ENCODE peak calls at places on chromosome 3, in six cellular contexts. T, J, N, U, D and A are unnamed samples.
A peak's percentile ranks its signal among the peaks of the same experiment; 100 is the strongest.

GRCh38 chr3:183698318-183698731 is 728 bp downstream of the YEATS2 start:
- DNase-seq in T (no peak), J (peak; percentile 67), N (no peak), U (no peak), D (peak; percentile 34), A (no peak)

GRCh38 chr3:1848935-1849334 is 249.7 kb upstream of the CNTN4 start:
- DNase-seq in T (no peak), J (no peak), N (no peak), U (no peak), D (peak; percentile 48), A (no peak)

GRCh38 chr3:107272471-107272870 is 104.8 kb upstream of the CCDC54 start:
- DNase-seq in T (no peak), J (no peak), N (no peak), U (no peak), D (peak; percentile 52), A (no peak)

GRCh38 chr3:159804726-159805410 is 183.8 kb upstream of the IL12A start:
- DNase-seq in T (no peak), J (no peak), N (peak; percentile 65), U (peak; percentile 83), D (peak; percentile 82), A (no peak)

GRCh38 chr3:52636673-52637072 is 49.0 kb downstream of the PBRM1 start:
- DNase-seq in T (no peak), J (no peak), N (no peak), U (no peak), D (peak; percentile 83), A (no peak)

GRCh38 chr3:193805448-193805847 is 212.4 kb downstream of the OPA1 start:
- DNase-seq in T (no peak), J (peak; percentile 78), N (peak; percentile 52), U (no peak), D (peak; percentile 98), A (no peak)

GRCh38 chr3:141920701-141921100 is 44.3 kb downstream of the ATP1B3 start:
- DNase-seq in T (no peak), J (no peak), N (no peak), U (no peak), D (no peak), A (no peak)

GRCh38 chr3:134852893-134853351 is 57.9 kb downstream of the EPHB1 start:
- DNase-seq in T (no peak), J (no peak), N (no peak), U (no peak), D (no peak), A (no peak)

GRCh38 chr3:178588593-178588992 is 52.4 kb downstream of the KCNMB2 start:
- DNase-seq in T (no peak), J (no peak), N (no peak), U (no peak), D (no peak), A (no peak)

DNA sequence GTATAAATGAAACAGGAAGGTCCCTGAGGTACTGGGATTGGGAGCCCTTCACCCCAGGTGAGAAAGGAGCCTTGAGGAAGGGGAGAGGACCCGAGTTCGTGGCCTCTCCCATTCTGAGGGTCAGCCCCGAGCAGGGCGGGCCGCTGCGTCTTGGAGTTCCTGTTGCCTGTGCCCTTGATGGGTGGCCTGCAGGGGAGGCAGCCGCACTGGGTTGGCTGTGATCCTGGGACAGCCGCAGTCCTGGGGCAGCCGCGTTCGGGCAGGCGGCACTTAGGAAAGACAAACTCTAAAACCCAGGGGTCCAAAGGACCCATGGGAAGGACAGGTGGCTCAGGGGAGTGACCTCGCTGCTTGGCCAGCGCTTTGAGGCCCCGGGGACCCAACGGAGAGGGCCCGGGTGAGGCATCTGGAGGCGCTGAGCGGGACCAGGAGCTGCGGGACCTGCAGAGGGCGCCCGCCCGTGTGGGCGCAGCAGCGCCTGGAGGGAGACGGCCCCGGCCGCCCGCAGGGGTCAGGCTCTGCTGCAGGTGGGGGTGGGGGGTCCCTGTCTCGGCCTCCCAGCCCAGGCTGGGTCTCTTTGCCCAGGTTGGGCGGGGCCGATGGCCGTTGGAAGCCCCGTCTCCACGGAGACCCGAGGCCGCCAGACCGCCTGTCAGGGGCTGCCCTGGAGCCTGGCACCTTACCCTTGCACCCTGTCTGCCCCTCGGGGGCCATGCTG is 65.1 kb downstream of the HMCES start:
- DNase-seq in T (no peak), J (peak; percentile 63), N (no peak), U (no peak), D (no peak), A (no peak)
- H3K4me3 ChIP-seq in T (peak overlapping the region; percentile 12), J (peak overlapping the region; percentile 38), N (no peak overlapping the region), U (peak overlapping the region; percentile 40), D (no peak overlapping the region), A (peak overlapping the region; percentile 6)

DNA sequence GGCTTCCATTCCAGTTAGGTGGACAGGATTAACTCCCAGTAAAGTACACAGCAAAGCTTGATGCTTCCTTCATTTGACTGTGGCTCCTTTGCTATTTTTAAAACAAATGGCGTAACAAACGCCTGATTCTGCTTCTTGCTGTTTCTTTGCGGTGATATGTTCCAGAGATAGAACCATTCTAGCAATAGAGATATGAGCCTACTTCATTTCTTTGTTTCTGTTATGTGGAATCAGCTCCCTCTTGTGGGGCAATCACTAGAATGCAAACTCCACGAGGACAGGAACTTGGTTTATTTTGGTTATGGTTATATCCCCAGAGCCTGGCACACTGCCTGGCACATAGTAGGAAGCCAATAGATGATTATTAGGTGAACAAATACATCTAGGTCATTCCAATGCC is 122.6 kb upstream of the SLC6A11 start:
- DNase-seq in T (no peak), J (no peak), N (no peak), U (no peak), D (peak; percentile 8), A (no peak)
- TF ChIP-seq CTCF in T (peak; percentile 20), J (no peak), N (peak; percentile 3), U (no peak), D (no peak), A (no peak)

GRCh38 chr3:45793482-45794176 is 2.7 kb downstream of the SLC6A20 start:
- DNase-seq in T (no peak), J (no peak), N (no peak), U (no peak), D (peak; percentile 29), A (no peak)

GRCh38 chr3:45795882-45796765 is at the start of gene SLC6A20:
- DNase-seq in T (no peak), J (no peak), N (no peak), U (no peak), D (peak; percentile 17), A (no peak)

GRCh38 chr3:45796902-45797637 is 734 bp upstream of the SLC6A20 start:
- DNase-seq in T (no peak), J (no peak), N (no peak), U (no peak), D (no peak), A (no peak)

GRCh38 chr3:45794177-45794560 is 2.2 kb downstream of the SLC6A20 start:
- DNase-seq in T (no peak), J (no peak), N (no peak), U (no peak), D (no peak), A (no peak)

GRCh38 chr3:45795509-45795881 is 841 bp downstream of the SLC6A20 start:
- DNase-seq in T (no peak), J (no peak), N (no peak), U (no peak), D (no peak), A (no peak)
- H3K4me3 ChIP-seq in T (no peak overlapping the region), J (peak overlapping the region; percentile 44), N (no peak overlapping the region), U (no peak overlapping the region), D (no peak overlapping the region), A (no peak overlapping the region)

DNA sequence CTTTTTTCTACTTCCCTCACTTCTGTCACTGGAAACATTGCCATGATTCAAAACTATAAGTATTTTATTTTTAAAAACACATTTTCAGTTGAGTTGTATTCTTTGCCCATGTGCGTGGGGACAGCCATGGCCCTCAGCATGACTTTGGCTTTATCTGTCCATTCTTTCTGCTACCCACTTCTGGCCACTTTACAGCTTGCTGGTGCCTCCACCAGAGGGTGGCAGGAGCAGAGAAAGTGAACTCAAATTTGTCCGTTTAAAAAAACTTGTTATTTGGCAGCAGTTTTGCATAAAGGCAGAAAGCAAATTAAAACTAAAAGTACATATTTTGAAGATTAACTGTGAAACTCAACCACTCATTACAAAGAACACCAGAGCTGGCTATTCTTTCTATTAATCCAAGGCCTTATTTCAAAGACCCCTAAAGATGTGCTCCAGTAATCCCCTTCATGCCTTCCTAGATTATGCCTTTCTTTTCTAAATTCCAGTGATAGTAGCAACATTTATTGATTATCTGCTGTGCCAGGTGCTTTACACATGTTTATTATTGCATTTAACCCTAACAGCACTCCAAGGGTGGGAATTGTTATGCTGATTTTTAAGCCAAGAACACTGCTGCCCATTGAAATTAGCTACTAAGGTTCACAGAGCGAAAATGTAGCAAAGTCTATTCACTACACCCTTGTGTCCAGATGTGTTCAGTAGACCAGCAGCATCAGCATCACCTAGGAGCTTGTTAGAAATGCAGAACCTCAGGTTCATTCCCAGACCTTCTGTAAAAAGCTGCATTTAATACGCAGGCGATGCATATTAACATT is 134.8 kb downstream of the THRB start:
- DNase-seq in T (no peak), J (no peak), N (no peak), U (no peak), D (no peak), A (no peak)
- TF ChIP-seq CTCF in T (peak; percentile 5), J (no peak), N (peak; percentile 27), U (peak; percentile 31), D (peak; percentile 22), A (no peak)

GRCh38 chr3:13016083-13016725 is 57.0 kb downstream of the IQSEC1 start:
- DNase-seq in T (no peak), J (peak; percentile 82), N (no peak), U (peak; percentile 86), D (no peak), A (no peak)
- H3K4me3 ChIP-seq in T (no peak overlapping the region), J (peak overlapping the region; percentile 34), N (no peak overlapping the region), U (peak overlapping the region; percentile 22), D (no peak overlapping the region), A (no peak overlapping the region)

DNA sequence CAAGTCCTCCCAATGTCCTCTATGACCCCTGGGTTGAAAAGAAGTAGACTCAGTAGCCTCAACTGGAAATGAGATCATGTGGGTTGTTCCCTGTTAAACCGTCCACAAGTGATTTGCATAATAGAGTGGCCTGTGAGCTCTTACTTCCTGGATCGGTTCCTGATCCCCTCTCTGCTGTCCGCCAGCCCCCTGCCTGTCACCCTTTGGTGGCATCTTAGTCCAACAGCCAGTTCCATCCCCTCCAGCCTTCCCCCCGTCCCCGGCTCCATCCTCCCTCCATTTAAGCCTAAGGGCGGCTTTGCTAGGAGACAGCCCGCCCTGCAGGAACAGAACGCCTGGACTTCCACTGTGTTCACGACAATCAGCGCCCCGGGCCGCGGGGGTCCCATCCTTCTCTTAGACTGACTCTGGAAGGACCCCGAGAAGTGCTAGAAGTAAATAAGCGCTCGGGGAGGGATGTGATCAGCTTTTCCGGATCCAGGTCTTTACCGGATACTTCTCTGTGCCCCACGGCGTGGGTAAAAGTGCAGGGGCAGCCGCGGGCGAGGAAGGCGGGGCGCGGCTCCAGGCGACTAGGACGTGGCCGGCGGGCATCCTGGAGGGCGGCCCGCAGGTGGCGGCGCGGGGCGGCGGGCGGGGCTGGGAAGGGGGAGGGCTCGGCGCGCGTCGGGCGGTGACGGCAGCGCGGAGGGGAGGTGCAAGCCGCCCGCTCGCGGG is 51.2 kb upstream of the ULK4 start:
- DNase-seq in T (no peak), J (peak; percentile 80), N (no peak), U (peak; percentile 81), D (peak; percentile 29), A (no peak)
- TF ChIP-seq CTCF in T (no peak), J (no peak), N (no peak), U (no peak), D (no peak), A (no peak)